ENCODE peak calls at places on chromosome 15, in four cellular contexts. K, H, E and T are unnamed samples.
A peak's percentile ranks its signal among the peaks of the same experiment; 100 is the strongest.

GRCh38 chr15:41465822-41466421 is 27.8 kb upstream of the ITPKA start:
- DNase-seq in K (no peak), E (no peak), H (no peak), T (no peak)

GRCh38 chr15:48025118-48025517 is 95.7 kb upstream of the SLC24A5 start:
- DNase-seq in E (no peak), K (no peak), H (no peak), T (no peak)

GRCh38 chr15:96047255-96047931 is 283.1 kb upstream of the NR2F2 start:
- DNase-seq in K (no peak), H (no peak), E (no peak), T (no peak)

GRCh38 chr15:92383528-92384326 is 10.0 kb upstream of the ST8SIA2 start:
- DNase-seq in K (no peak), H (no peak), E (no peak), T (no peak)

GRCh38 chr15:37933685-37934084 is 755 bp upstream of the TMCO5A start:
- DNase-seq in H (no peak), K (no peak), E (no peak), T (no peak)

GRCh38 chr15:97561529-97561928 is 399.0 kb upstream of the ARRDC4 start:
- DNase-seq in K (no peak), E (no peak), H (no peak), T (no peak)

GRCh38 chr15:101037090-101037830 is 118.1 kb downstream of the LRRK1 start:
- DNase-seq in K (no peak), E (no peak), H (no peak), T (no peak)

GRCh38 chr15:93362821-93363220 is 273.8 kb upstream of the RGMA start:
- DNase-seq in K (no peak), H (no peak), E (no peak), T (no peak)

GRCh38 chr15:93566777-93567176 is 477.8 kb upstream of the RGMA start:
- DNase-seq in E (no peak), H (no peak), K (no peak), T (no peak)

GRCh38 chr15:57332326-57332725 is 44.0 kb upstream of the CGNL1 start:
- DNase-seq in H (no peak), E (no peak), K (no peak), T (no peak)

GRCh38 chr15:67296188-67296587 is 41.6 kb downstream of the IQCH start:
- DNase-seq in E (no peak), H (no peak), K (no peak), T (no peak)

GRCh38 chr15:48974865-48975264 is 11.1 kb upstream of the SHC4 start:
- DNase-seq in K (no peak), E (no peak), H (no peak), T (no peak)

GRCh38 chr15:99605990-99606389 is 40.2 kb downstream of the MEF2A start:
- DNase-seq in K (no peak), H (no peak), E (no peak), T (no peak)

GRCh38 chr15:78739206-78739605 is 72.1 kb downstream of the ADAMTS7 start:
- DNase-seq in H (no peak), E (peak; percentile 20), K (no peak), T (no peak)